ENCODE peak calls at places on chromosome 7, in six cellular contexts. One of them, this sample, is unnamed.

GRCh38 chr7:45161138-45161537 is 3.5 kb downstream of the RAMP3 start:
- DNase-seq in kidney tubule cell: no peak
- DNase-seq in kidney epithelial cell: no peak
- DNase-seq in ovary: no peak
- DNase-seq in D341Med: peak; percentile 10
- DNase-seq in upper lobe of right lung: no peak
- DNase-seq in this sample: no peak

GRCh38 chr7:1085266-1085665 is 2.6 kb upstream of the GPER1 start:
- DNase-seq in kidney tubule cell: no peak
- DNase-seq in ovary: no peak
- DNase-seq in kidney epithelial cell: no peak
- DNase-seq in D341Med: no peak
- DNase-seq in upper lobe of right lung: no peak
- DNase-seq in this sample: no peak

GRCh38 chr7:148485618-148486017 is 104.9 kb upstream of the C7orf33 start:
- DNase-seq in ovary: no peak
- DNase-seq in D341Med: no peak
- DNase-seq in kidney tubule cell: peak; percentile 13
- DNase-seq in upper lobe of right lung: no peak
- DNase-seq in kidney epithelial cell: no peak
- DNase-seq in this sample: peak; percentile 33

GRCh38 chr7:154843670-154844237 is 159.2 kb downstream of the PAXIP1 start:
- DNase-seq in ovary: no peak
- DNase-seq in kidney epithelial cell: no peak
- DNase-seq in upper lobe of right lung: no peak
- DNase-seq in kidney tubule cell: no peak
- DNase-seq in D341Med: no peak
- DNase-seq in this sample: no peak

GRCh38 chr7:23343806-23344500 is 44.8 kb downstream of the MALSU1 start:
- DNase-seq in D341Med: no peak
- DNase-seq in kidney epithelial cell: no peak
- DNase-seq in kidney tubule cell: no peak
- DNase-seq in upper lobe of right lung: no peak
- DNase-seq in ovary: no peak
- DNase-seq in this sample: peak; percentile 60

GRCh38 chr7:51613911-51614344 is 297.3 kb upstream of the COBL start:
- DNase-seq in kidney tubule cell: no peak
- DNase-seq in ovary: no peak
- DNase-seq in upper lobe of right lung: no peak
- DNase-seq in kidney epithelial cell: no peak
- DNase-seq in D341Med: no peak
- DNase-seq in this sample: peak; percentile 18

GRCh38 chr7:142939226-142939910 is at the start of gene LLCFC1:
- DNase-seq in kidney tubule cell: peak; percentile 3
- DNase-seq in D341Med: no peak
- DNase-seq in ovary: no peak
- DNase-seq in kidney epithelial cell: no peak
- DNase-seq in upper lobe of right lung: no peak
- DNase-seq in this sample: no peak

GRCh38 chr7:127678330-127678729 is 26.3 kb downstream of the SND1 start:
- DNase-seq in kidney epithelial cell: no peak
- DNase-seq in ovary: no peak
- DNase-seq in D341Med: no peak
- DNase-seq in upper lobe of right lung: no peak
- DNase-seq in kidney tubule cell: peak; percentile 41
- DNase-seq in this sample: no peak

GRCh38 chr7:151697515-151697895 is 177.8 kb upstream of the RHEB start:
- DNase-seq in ovary: no peak
- DNase-seq in upper lobe of right lung: no peak
- DNase-seq in D341Med: no peak
- DNase-seq in kidney epithelial cell: no peak
- DNase-seq in kidney tubule cell: no peak
- DNase-seq in this sample: no peak

GRCh38 chr7:28237368-28237767 is 56.8 kb upstream of the JAZF1 start:
- DNase-seq in D341Med: no peak
- DNase-seq in kidney epithelial cell: no peak
- DNase-seq in ovary: no peak
- DNase-seq in upper lobe of right lung: no peak
- DNase-seq in kidney tubule cell: no peak
- DNase-seq in this sample: no peak

GRCh38 chr7:81687062-81687461 is 82.8 kb downstream of the HGF start:
- DNase-seq in upper lobe of right lung: no peak
- DNase-seq in ovary: no peak
- DNase-seq in kidney tubule cell: no peak
- DNase-seq in D341Med: no peak
- DNase-seq in kidney epithelial cell: no peak
- DNase-seq in this sample: peak; percentile 75

GRCh38 chr7:31735991-31736982 is 49.3 kb downstream of the PPP1R17 start:
- DNase-seq in upper lobe of right lung: no peak
- DNase-seq in D341Med: peak; percentile 73
- DNase-seq in kidney tubule cell: peak; percentile 63
- DNase-seq in kidney epithelial cell: no peak
- DNase-seq in ovary: peak; percentile 8
- DNase-seq in this sample: peak; percentile 55

GRCh38 chr7:153523320-153524015 is 528.7 kb upstream of the DPP6 start:
- DNase-seq in kidney epithelial cell: no peak
- DNase-seq in upper lobe of right lung: no peak
- DNase-seq in ovary: no peak
- DNase-seq in kidney tubule cell: no peak
- DNase-seq in D341Med: no peak
- DNase-seq in this sample: no peak

GRCh38 chr7:20021834-20022233 is 195.3 kb downstream of the MACC1 start:
- DNase-seq in upper lobe of right lung: no peak
- DNase-seq in kidney tubule cell: peak; percentile 57
- DNase-seq in D341Med: no peak
- DNase-seq in kidney epithelial cell: no peak
- DNase-seq in ovary: no peak
- DNase-seq in this sample: no peak

GRCh38 chr7:140512317-140513000 is 33.2 kb upstream of the MKRN1 start:
- DNase-seq in kidney tubule cell: peak; percentile 69
- DNase-seq in D341Med: no peak
- DNase-seq in upper lobe of right lung: peak; percentile 71
- DNase-seq in kidney epithelial cell: no peak
- DNase-seq in ovary: peak; percentile 27
- DNase-seq in this sample: no peak

GRCh38 chr7:47610506-47611044 is 28.7 kb upstream of the TNS3 start:
- DNase-seq in kidney tubule cell: no peak
- DNase-seq in upper lobe of right lung: no peak
- DNase-seq in D341Med: no peak
- DNase-seq in ovary: no peak
- DNase-seq in kidney epithelial cell: no peak
- DNase-seq in this sample: no peak

GRCh38 chr7:25752967-25753791 is 398.8 kb upstream of the NFE2L3 start:
- DNase-seq in ovary: no peak
- DNase-seq in kidney epithelial cell: peak; percentile 16
- DNase-seq in D341Med: no peak
- DNase-seq in kidney tubule cell: peak; percentile 14
- DNase-seq in upper lobe of right lung: no peak
- DNase-seq in this sample: no peak

GRCh38 chr7:140062118-140062527 is 628 bp downstream of the PARP12 start:
- DNase-seq in ovary: peak; percentile 30
- DNase-seq in kidney epithelial cell: no peak
- DNase-seq in D341Med: no peak
- DNase-seq in upper lobe of right lung: peak; percentile 78
- DNase-seq in kidney tubule cell: peak; percentile 38
- DNase-seq in this sample: peak; percentile 37

GRCh38 chr7:25240340-25240739 is 12.1 kb upstream of the NPVF start:
- DNase-seq in upper lobe of right lung: no peak
- DNase-seq in kidney tubule cell: no peak
- DNase-seq in ovary: no peak
- DNase-seq in kidney epithelial cell: no peak
- DNase-seq in D341Med: no peak
- DNase-seq in this sample: no peak

GRCh38 chr7:139108256-139109187 is 998 bp downstream of the ZC3HAV1 start:
- DNase-seq in upper lobe of right lung: peak; percentile 70
- DNase-seq in D341Med: no peak
- DNase-seq in ovary: peak; percentile 22
- DNase-seq in kidney epithelial cell: no peak
- DNase-seq in kidney tubule cell: peak; percentile 45
- DNase-seq in this sample: peak; percentile 60